ENCODE peak calls at places on chromosomes 4 and X, in five cellular contexts. L is LNCaP clone FGC, H is psoas muscle, O is ovary, R is BJ. U is an unnamed sample.

GRCh38 chr4:136687118-136687517 is 845.2 kb downstream of the PCDH18 start:
- DNase-seq in L (no peak), O (no peak), R (no peak), H (no peak), U (no peak)

GRCh38 chrX:20433376-20433775 is 166.7 kb upstream of the RPS6KA3 start:
- DNase-seq in O (no peak), R (no peak), L (no peak), H (no peak), U (no peak)

GRCh38 chr4:1604181-1604705 is 79.9 kb downstream of the FAM53A start:
- DNase-seq in R (no peak), L (no peak), O (no peak), H (peak; percentile 10), U (no peak)

GRCh38 chr4:78058591-78059523 is 1.7 kb downstream of the FRAS1 start:
- DNase-seq in L (no peak), H (peak; percentile 31), R (no peak), O (peak; percentile 49), U (peak; percentile 24)

GRCh38 chr4:94304365-94304971 is 38.2 kb downstream of the HPGDS start:
- DNase-seq in H (no peak), R (peak; percentile 1), O (no peak), L (peak; percentile 40), U (no peak)

GRCh38 chrX:57286507-57287251 is at the start of gene FAAH2:
- DNase-seq in H (no peak), O (no peak), R (no peak), L (peak; percentile 89), U (no peak)

GRCh38 chr4:112897548-112897947 is 151.9 kb upstream of the ANK2 start:
- DNase-seq in O (no peak), H (no peak), L (no peak), R (no peak), U (no peak)

GRCh38 chrX:50125480-50125879 is 75.3 kb downstream of the AKAP4 start:
- DNase-seq in H (no peak), L (no peak), R (no peak), O (no peak), U (no peak)

GRCh38 chr4:11337287-11337686 is 91.4 kb downstream of the HS3ST1 start:
- DNase-seq in H (no peak), O (no peak), R (no peak), L (no peak), U (no peak)

GRCh38 chr4:162952232-162952631 is 214.5 kb downstream of the NAF1 start:
- DNase-seq in O (no peak), R (no peak), H (no peak), L (no peak), U (no peak)

GRCh38 chr4:948936-949300 is 16.7 kb downstream of the TMEM175 start:
- DNase-seq in R (no peak), L (no peak), O (no peak), H (no peak), U (no peak)

GRCh38 chrX:42247241-42247640 is 323.9 kb upstream of the CASK start:
- DNase-seq in H (no peak), O (no peak), L (no peak), R (no peak), U (no peak)

GRCh38 chrX:106999002-106999975 is 723 bp downstream of the MORC4 start:
- DNase-seq in L (peak; percentile 45), R (no peak), H (peak; percentile 43), O (peak; percentile 63), U (peak; percentile 40)

GRCh38 chrX:121958886-121959285 is 911.5 kb downstream of the GLUD2 start:
- DNase-seq in H (no peak), R (no peak), O (no peak), L (no peak), U (no peak)

GRCh38 chr4:24924309-24924781 is 11.5 kb upstream of the CCDC149 start:
- DNase-seq in L (no peak), O (no peak), R (peak; percentile 96), H (no peak), U (no peak)

GRCh38 chr4:19807505-19807904 is 444.2 kb upstream of the SLIT2 start:
- DNase-seq in R (peak; percentile 54), O (no peak), L (no peak), H (no peak), U (no peak)

GRCh38 chr4:33369366-33369899 is 2649.3 kb downstream of the PCDH7 start:
- DNase-seq in L (no peak), R (peak; percentile 17), O (no peak), H (no peak), U (no peak)

GRCh38 chrX:15747626-15748173 is 9.6 kb downstream of the CA5B start:
- DNase-seq in L (no peak), R (no peak), O (no peak), H (no peak), U (no peak)

GRCh38 chrX:25344191-25344936 is 328.6 kb upstream of the ARX start:
- DNase-seq in O (no peak), R (no peak), L (peak; percentile 6), H (no peak), U (no peak)

GRCh38 chrX:51899741-51900140 is 6.3 kb downstream of the MAGED1 start:
- DNase-seq in R (peak; percentile 43), H (no peak), O (no peak), L (no peak), U (no peak)

GRCh38 chr4:80471701-80472100 is 136.2 kb downstream of the CFAP299 start:
- DNase-seq in L (peak; percentile 40), O (peak; percentile 38), H (no peak), R (no peak), U (no peak)

GRCh38 chr4:89829470-89830138 is 7.4 kb downstream of the SNCA start:
- DNase-seq in R (no peak), O (no peak), H (no peak), L (no peak), U (no peak)

GRCh38 chr4:89929425-89930272 is 35.0 kb downstream of the MMRN1 start:
- DNase-seq in O (no peak), L (no peak), H (no peak), R (no peak), U (no peak)

GRCh38 chr4:183596056-183596757 is 62.8 kb downstream of the RWDD4 start:
- DNase-seq in H (no peak), O (no peak), R (no peak), L (peak; percentile 60), U (no peak)

GRCh38 chr4:134328741-134329140 is 127.2 kb upstream of the PABPC4L start:
- DNase-seq in H (no peak), O (no peak), R (no peak), L (no peak), U (no peak)

GRCh38 chrX:131288738-131289511 is at the start of gene IGSF1:
- DNase-seq in L (peak; percentile 21), R (no peak), O (peak; percentile 43), H (peak; percentile 26), U (peak; percentile 30)

GRCh38 chr4:20529681-20530080 is 170.6 kb upstream of the PACRGL start:
- DNase-seq in L (no peak), R (no peak), H (no peak), O (no peak), U (no peak)

GRCh38 chr4:55029321-55029720 is 96.1 kb downstream of the KDR start:
- DNase-seq in O (no peak), R (no peak), H (no peak), L (no peak), U (no peak)

GRCh38 chr4:144754562-144755410 is 108.8 kb downstream of the HHIP start:
- DNase-seq in L (no peak), R (no peak), O (no peak), H (no peak), U (no peak)

GRCh38 chrX:12814434-12814833 is 23.2 kb downstream of the PRPS2 start:
- DNase-seq in O (no peak), H (no peak), R (no peak), L (peak; percentile 8), U (no peak)

GRCh38 chr4:31349907-31350306 is 629.7 kb downstream of the PCDH7 start:
- DNase-seq in R (no peak), L (no peak), H (no peak), O (no peak), U (no peak)

GRCh38 chr4:171067422-171067821 is 745.8 kb upstream of the GALNTL6 start:
- DNase-seq in R (no peak), O (no peak), L (no peak), H (no peak), U (no peak)
- TF ChIP-seq CTCF in R (no peak), O (no peak), L (peak; percentile 9), H (no peak), U (no peak)

DNA sequence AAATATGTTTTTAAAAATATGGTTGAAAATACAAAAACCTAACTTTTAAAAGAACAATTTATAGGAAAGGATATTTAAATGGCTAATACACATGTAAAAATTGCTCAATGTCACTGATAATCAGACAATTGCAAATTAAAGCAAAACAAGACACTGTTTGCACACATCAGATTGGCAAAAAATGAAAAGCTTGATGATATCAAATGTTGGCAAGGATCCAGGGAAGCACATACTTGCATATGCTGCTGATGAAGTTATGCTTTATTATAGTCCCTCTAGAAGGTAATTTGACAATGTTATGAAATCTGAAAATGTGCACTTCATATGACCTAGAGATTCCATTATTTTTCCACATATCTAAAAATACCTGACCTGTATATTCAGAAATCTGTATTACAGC is 45.7 kb upstream of the EPGN start:
- DNase-seq in O (no peak), L (peak; percentile 13), H (no peak), R (no peak), U (no peak)
- TF ChIP-seq CTCF in O (no peak), L (no peak), H (no peak), R (no peak), U (no peak)

DNA sequence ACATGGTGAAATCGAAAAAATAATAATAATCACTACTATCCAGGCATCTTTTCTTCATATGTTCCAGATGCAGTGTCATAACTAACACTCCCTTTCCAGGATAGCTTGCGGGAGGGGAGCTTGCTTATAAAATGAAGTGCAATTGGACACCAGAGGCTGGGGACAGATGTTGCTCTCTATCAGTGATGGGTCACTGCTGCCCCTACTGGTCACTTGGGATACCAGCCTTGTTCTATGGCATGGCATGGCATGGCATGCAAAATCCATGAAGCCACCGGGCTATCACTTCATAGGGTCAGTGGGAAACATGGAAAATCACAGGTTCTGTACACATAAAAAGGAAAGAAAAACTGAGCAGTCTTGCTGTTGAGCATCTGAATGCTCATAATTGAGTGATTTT is 168.1 kb downstream of the GLRA2 start:
- DNase-seq in H (peak; percentile 10), L (no peak), R (no peak), O (no peak), U (no peak)
- TF ChIP-seq CTCF in H (peak; percentile 33), L (peak; percentile 61), R (peak; percentile 36), O (no peak), U (peak; percentile 32)

GRCh38 chr4:8264106-8264505 is 5.4 kb upstream of the HTRA3 start:
- DNase-seq in R (no peak), O (peak; percentile 37), L (no peak), H (no peak), U (no peak)
- TF ChIP-seq CTCF in R (no peak), O (no peak), L (no peak), H (no peak), U (no peak)

GRCh38 chrX:43949669-43950068 is 23.5 kb downstream of the NDP start:
- DNase-seq in H (peak; percentile 16), R (no peak), L (no peak), O (no peak), U (peak; percentile 18)
- TF ChIP-seq CTCF in H (peak; percentile 27), R (peak; percentile 21), L (no peak), O (no peak), U (peak; percentile 58)

U was measured in left ventricle myocardium inferior.